ENCODE peak calls at places on chromosomes 6 and 20, in seven cellular contexts. W, Y, F, A, P, J and S are unnamed samples.

GRCh38 chr6:29834564-29835436 is 7.2 kb downstream of the HLA-G start:
- DNase-seq in W (peak; percentile 68), Y (no peak), F (no peak), A (peak; percentile 40), P (peak; percentile 40), J (peak; percentile 41), S (peak; percentile 91)

GRCh38 chr20:54688476-54688875 is 213.1 kb downstream of the DOK5 start:
- DNase-seq in W (no peak), Y (no peak), F (no peak), A (no peak), P (no peak), J (no peak), S (no peak)

GRCh38 chr6:137926207-137926731 is 59.2 kb downstream of the TNFAIP3 start:
- DNase-seq in W (no peak), Y (no peak), F (no peak), A (no peak), P (no peak), J (no peak), S (peak; percentile 74)

GRCh38 chr6:9250852-9251251 is 815.5 kb upstream of the SLC35B3 start:
- DNase-seq in W (peak; percentile 89), Y (peak; percentile 22), F (no peak), A (peak; percentile 3), P (no peak), J (peak; percentile 2), S (peak; percentile 88)

GRCh38 chr20:38110525-38111178 is 54.4 kb downstream of the TGM2 start:
- DNase-seq in W (peak; percentile 36), Y (no peak), F (no peak), A (no peak), P (no peak), J (no peak), S (peak; percentile 34)

GRCh38 chr6:162750776-162751175 is 23.0 kb downstream of the PACRG start:
- DNase-seq in W (no peak), Y (no peak), F (no peak), A (no peak), P (no peak), J (no peak), S (no peak)

GRCh38 chr6:142871910-142872331 is 73.1 kb downstream of the HIVEP2 start:
- DNase-seq in W (no peak), Y (peak; percentile 53), F (no peak), A (no peak), P (no peak), J (no peak), S (no peak)

GRCh38 chr20:53786445-53787267 is 193.0 kb upstream of the ZNF217 start:
- DNase-seq in W (no peak), Y (peak; percentile 30), F (no peak), A (peak; percentile 22), P (no peak), J (no peak), S (no peak)

GRCh38 chr6:18431581-18431980 is 44.4 kb downstream of the RNF144B start:
- DNase-seq in W (no peak), Y (no peak), F (no peak), A (no peak), P (no peak), J (no peak), S (no peak)

GRCh38 chr20:45969712-45970634 is 2.0 kb downstream of the ZNF335 start:
- DNase-seq in W (peak; percentile 41), Y (no peak), F (no peak), A (peak; percentile 55), P (no peak), J (peak; percentile 75), S (peak; percentile 81)

GRCh38 chr6:97822632-97823031 is 539.6 kb upstream of the MMS22L start:
- DNase-seq in W (no peak), Y (no peak), F (no peak), A (no peak), P (no peak), J (no peak), S (no peak)

DNA sequence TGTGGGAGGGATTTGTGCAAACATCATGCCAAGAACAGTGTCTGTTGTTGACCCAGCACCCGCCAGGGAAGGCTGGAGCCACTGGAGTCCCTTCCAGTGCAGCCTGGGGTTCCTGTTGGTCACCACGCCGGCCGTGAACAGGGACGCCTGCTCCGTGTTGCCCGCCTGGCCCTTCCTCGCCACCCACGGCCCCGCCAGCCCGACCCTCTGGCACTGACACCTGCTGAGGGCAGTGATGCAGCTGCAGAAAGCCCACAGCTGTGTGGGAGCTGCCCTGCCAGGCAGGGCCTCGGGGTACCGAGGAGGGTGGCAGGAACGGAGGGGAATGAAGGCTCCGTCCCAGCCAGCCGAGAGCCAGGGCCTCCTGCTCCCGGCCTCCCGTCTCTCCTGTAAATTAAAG is 75.5 kb upstream of the SLCO4A1 start:
- DNase-seq in W (no peak), Y (no peak), F (no peak), A (no peak), P (no peak), J (no peak), S (no peak)
- H3K27ac ChIP-seq in W (no peak overlapping the region), Y (no peak overlapping the region), F (no peak overlapping the region), A (no peak overlapping the region), P (peak overlapping the region; percentile 89), J (no peak overlapping the region), S (no peak overlapping the region)

GRCh38 chr6:107114872-107115694 is at the start of gene BEND3:
- DNase-seq in W (peak; percentile 52), Y (peak; percentile 35), F (peak; percentile 65), A (peak; percentile 66), P (peak; percentile 36), J (peak; percentile 86), S (peak; percentile 81)
- H3K27ac ChIP-seq in W (peak within 1 kb of the TSS; percentile 99), Y (peak within 1 kb of the TSS; percentile 78), F (peak within 1 kb of the TSS; percentile 71), A (peak within 1 kb of the TSS; percentile 99), P (peak within 1 kb of the TSS; percentile 60), J (peak within 1 kb of the TSS; percentile 25), S (peak within 1 kb of the TSS; percentile 96)

GRCh38 chr20:2902818-2903217 is 29.5 kb downstream of the PTPRA start:
- DNase-seq in W (no peak), Y (no peak), F (no peak), A (no peak), P (no peak), J (no peak), S (no peak)

GRCh38 chr20:2899243-2899642 is 26.0 kb downstream of the PTPRA start:
- DNase-seq in W (no peak), Y (no peak), F (no peak), A (no peak), P (no peak), J (no peak), S (no peak)

GRCh38 chr20:2900845-2901592 is 27.7 kb downstream of the PTPRA start:
- DNase-seq in W (no peak), Y (no peak), F (no peak), A (peak; percentile 72), P (no peak), J (no peak), S (no peak)
- H3K27ac ChIP-seq in W (no peak overlapping the region), Y (no peak overlapping the region), F (no peak overlapping the region), A (peak overlapping the region; percentile 67), P (peak overlapping the region; percentile 34), J (no peak overlapping the region), S (no peak overlapping the region)

GRCh38 chr6:41642090-41642959 is 4.1 kb downstream of the MDFI start:
- DNase-seq in W (no peak), Y (no peak), F (peak; percentile 12), A (no peak), P (no peak), J (no peak), S (no peak)

GRCh38 chr6:41644297-41644879 is 6.1 kb downstream of the MDFI start:
- DNase-seq in W (peak; percentile 97), Y (no peak), F (peak; percentile 34), A (no peak), P (no peak), J (no peak), S (peak; percentile 71)

GRCh38 chr6:41641352-41641925 is 3.2 kb downstream of the MDFI start:
- DNase-seq in W (no peak), Y (no peak), F (peak; percentile 9), A (no peak), P (no peak), J (no peak), S (no peak)

GRCh38 chr6:41643899-41644269 is 5.6 kb downstream of the MDFI start:
- DNase-seq in W (no peak), Y (no peak), F (peak; percentile 28), A (no peak), P (no peak), J (no peak), S (peak; percentile 37)

DNA sequence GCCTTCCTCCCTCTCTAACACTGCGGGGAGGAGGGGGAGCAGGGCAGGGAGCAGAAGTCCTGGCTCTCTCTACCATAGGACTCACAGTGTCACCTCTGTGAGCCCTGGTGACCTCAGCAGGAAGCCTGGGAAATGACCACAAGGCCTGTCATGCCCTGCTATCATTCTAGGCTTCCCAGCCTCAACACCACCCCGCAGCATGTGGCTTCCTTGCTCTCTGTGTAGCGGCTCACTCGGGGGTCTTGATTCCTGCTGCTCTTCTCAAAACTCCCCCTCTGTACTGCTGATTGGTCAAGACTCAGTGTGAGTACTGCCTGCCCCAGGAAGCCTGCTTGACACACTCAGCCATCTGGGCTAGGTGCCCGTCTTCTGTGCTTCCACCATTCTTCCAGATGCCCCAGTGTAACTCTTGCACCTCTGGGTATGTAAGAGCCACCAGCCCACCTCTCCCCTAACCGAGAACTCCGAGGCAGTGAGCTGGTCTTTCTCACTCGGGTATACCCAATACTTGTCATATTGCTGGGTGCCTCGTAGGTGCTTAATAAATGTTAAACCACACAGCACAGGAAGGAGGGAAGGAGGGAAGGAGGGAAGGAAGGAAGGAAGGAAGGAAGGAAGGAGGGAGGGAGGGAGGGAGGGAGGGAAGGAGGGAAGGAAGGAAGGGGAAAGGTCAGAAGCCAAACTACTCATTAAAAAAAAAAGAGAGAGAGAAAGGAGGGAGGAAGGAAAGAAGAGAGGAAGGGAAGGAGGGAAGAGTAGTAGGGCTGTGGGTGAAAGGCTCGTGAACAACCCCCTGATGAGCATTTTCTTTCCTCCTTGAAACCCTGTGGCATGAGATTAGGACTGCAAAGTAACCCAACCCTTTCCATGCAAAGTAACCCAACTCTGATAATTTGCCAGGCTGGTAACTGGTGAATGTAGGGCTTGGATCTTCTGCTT is 5.0 kb downstream of the MDFI start:
- DNase-seq in W (no peak), Y (no peak), F (peak; percentile 23), A (no peak), P (no peak), J (no peak), S (peak; percentile 49)
- H3K27ac ChIP-seq in W (peak overlapping the region; percentile 94), Y (no peak overlapping the region), F (no peak overlapping the region), A (no peak overlapping the region), P (no peak overlapping the region), J (no peak overlapping the region), S (no peak overlapping the region)